ENCODE peak calls at places on chromosomes 1 and 21, in six cellular contexts. A, N, L, T, J and R are unnamed samples. For H3K27me3, the result is how much of the 10 kb centered on the place peaks cover.

GRCh38 chr1:209768354-209768774 is 12.5 kb downstream of the TRAF3IP3 start:
- DNase-seq in T (no peak), L (no peak), A (no peak), J (peak), N (no peak), R (no peak)

GRCh38 chr1:32464191-32464715 is 619 bp upstream of the ZBTB8B start:
- DNase-seq in A (no peak), N (no peak), T (peak), J (no peak), L (no peak), R (no peak)

GRCh38 chr1:8152731-8153702 is 126.9 kb upstream of the ERRFI1 start:
- DNase-seq in T (no peak), N (no peak), A (no peak), L (no peak), J (peak), R (no peak)

GRCh38 chr1:10663668-10664035 is 132.8 kb downstream of the CASZ1 start:
- DNase-seq in L (peak), T (no peak), J (no peak), A (no peak), N (no peak), R (no peak)

GRCh38 chr1:113140588-113141446 is 67.8 kb downstream of the LRIG2 start:
- DNase-seq in N (peak), A (no peak), L (peak), J (peak), T (peak), R (peak)

GRCh38 chr1:182056596-182057366 is 4.7 kb downstream of the ZNF648 start:
- DNase-seq in N (no peak), T (no peak), L (no peak), J (no peak), A (no peak), R (no peak)

GRCh38 chr1:169115891-169116585 is 9.5 kb downstream of the ATP1B1 start:
- DNase-seq in T (no peak), L (peak), J (no peak), N (no peak), A (no peak), R (peak)

GRCh38 chr1:175129182-175129581 is 61.5 kb downstream of the TNN start:
- DNase-seq in N (no peak), J (no peak), T (no peak), L (no peak), A (no peak), R (no peak)

GRCh38 chr21:45498646-45499000 is 43.6 kb downstream of the SLC19A1 start:
- DNase-seq in N (no peak), T (no peak), A (no peak), L (no peak), J (no peak), R (no peak)

GRCh38 chr1:221098462-221099406 is 219.5 kb downstream of the HLX start:
- DNase-seq in A (no peak), N (no peak), T (no peak), L (no peak), J (no peak), R (no peak)

GRCh38 chr21:42234026-42234425 is 15.1 kb downstream of the ABCG1 start:
- DNase-seq in J (no peak), T (no peak), N (no peak), A (no peak), L (no peak), R (no peak)

GRCh38 chr1:31910933-31911332 is 27.2 kb downstream of the PTP4A2 start:
- DNase-seq in A (no peak), L (no peak), J (no peak), N (no peak), T (no peak), R (no peak)

GRCh38 chr1:203328714-203329122 is 22.2 kb downstream of the FMOD start:
- DNase-seq in J (no peak), T (no peak), N (no peak), L (no peak), A (peak), R (no peak)

GRCh38 chr1:180923887-180924286 is 11.2 kb downstream of the KIAA1614 start:
- DNase-seq in J (no peak), A (no peak), T (no peak), L (no peak), N (no peak), R (no peak)

GRCh38 chr1:176785810-176786209 is 322.8 kb downstream of the PAPPA2 start:
- DNase-seq in J (no peak), N (no peak), T (no peak), L (no peak), A (no peak), R (no peak)

GRCh38 chr21:43979654-43980053 is 32.5 kb upstream of the TRAPPC10 start:
- DNase-seq in J (no peak), A (no peak), T (no peak), N (no peak), L (no peak), R (no peak)

GRCh38 chr1:38454749-38455441 is 404.7 kb downstream of the RRAGC start:
- DNase-seq in L (no peak), N (no peak), J (no peak), T (no peak), A (no peak), R (no peak)

GRCh38 chr1:50441183-50441582 is 17.9 kb upstream of the DMRTA2 start:
- DNase-seq in N (no peak), T (no peak), L (no peak), J (no peak), A (no peak), R (no peak)

GRCh38 chr1:241610056-241610815 is 29.9 kb downstream of the CHML start:
- DNase-seq in J (no peak), A (no peak), L (no peak), N (no peak), T (peak), R (no peak)

GRCh38 chr1:159937014-159937750 is 8.2 kb downstream of the IGSF9 start:
- DNase-seq in T (no peak), J (no peak), L (no peak), N (no peak), A (no peak), R (peak)

GRCh38 chr1:924619-925323 is 1.0 kb downstream of the SAMD11 start:
- DNase-seq in L (peak), A (no peak), T (no peak), J (no peak), N (no peak), R (no peak)

GRCh38 chr1:52814465-52814864 is 28.1 kb upstream of the ZYG11A start:
- DNase-seq in L (no peak), T (no peak), J (no peak), N (no peak), A (peak), R (no peak)

GRCh38 chr1:170885551-170885950 is 49.8 kb upstream of the MROH9 start:
- DNase-seq in T (no peak), N (no peak), A (no peak), L (no peak), J (no peak), R (no peak)

DNA sequence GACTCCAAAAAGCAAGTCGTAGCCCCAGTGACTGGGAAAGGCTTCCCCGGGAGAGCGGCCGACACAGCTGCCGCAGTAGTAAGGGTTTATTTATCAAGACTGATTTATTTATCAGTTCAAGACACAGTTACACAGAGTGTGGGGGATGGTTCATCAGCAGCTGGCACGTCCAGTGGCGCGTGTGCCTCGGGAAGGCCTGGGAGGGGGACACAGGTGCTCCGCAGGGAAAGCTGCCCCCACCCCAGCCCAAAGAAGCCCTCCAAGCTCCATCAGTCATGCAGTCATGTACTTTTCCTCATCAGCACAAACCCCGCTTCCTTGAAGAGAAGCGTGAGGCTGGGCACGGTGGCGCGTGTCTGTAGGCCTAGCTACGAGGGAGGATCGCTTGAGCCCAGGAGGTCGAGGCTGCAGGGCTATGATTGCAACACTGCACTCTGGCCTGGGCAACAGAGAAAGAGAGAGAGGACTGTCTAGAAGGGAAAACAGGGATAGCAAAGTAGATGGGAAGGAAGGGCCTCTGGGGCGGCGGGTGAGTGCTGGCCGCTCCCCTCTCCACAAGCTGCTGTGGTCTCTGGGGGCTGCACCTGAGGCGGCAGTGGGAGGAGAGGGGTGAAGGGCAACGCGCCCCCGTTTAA is 53.2 kb downstream of the PRKCZ start:
- DNase-seq in A (no peak), T (no peak), L (peak), N (no peak), J (no peak), R (no peak)
- H3K27me3 ChIP-seq in A (under half), T (under half), L (under half), N (under half), J (under half), R (under half)

GRCh38 chr1:210850556-210850955 is 283.4 kb downstream of the KCNH1 start:
- DNase-seq in A (no peak), T (no peak), N (no peak), J (no peak), L (no peak), R (no peak)
- H3K27me3 ChIP-seq in A (under half), T (under half), N (under half), J (under half), L (under half), R (under half)

GRCh38 chr1:117605164-117605810 is 561 bp upstream of the TENT5C start:
- DNase-seq in N (no peak), T (no peak), A (no peak), J (no peak), L (peak), R (peak)
- H3K27me3 ChIP-seq in N (under half), T (under half), A (under half), J (under half), L (under half), R (under half)

GRCh38 chr1:223423641-223424233 is 30.5 kb downstream of the CCDC185 start:
- DNase-seq in L (no peak), N (no peak), J (no peak), T (no peak), A (no peak), R (no peak)

GRCh38 chr1:223425550-223425949 is 32.3 kb downstream of the CCDC185 start:
- DNase-seq in T (no peak), L (no peak), N (no peak), A (no peak), J (no peak), R (no peak)

GRCh38 chr1:223421676-223422075 is 28.5 kb downstream of the CCDC185 start:
- DNase-seq in N (no peak), T (no peak), A (no peak), L (no peak), J (no peak), R (no peak)

GRCh38 chr1:223421025-223421424 is 27.8 kb downstream of the CCDC185 start:
- DNase-seq in L (no peak), N (no peak), T (no peak), J (no peak), A (no peak), R (no peak)

DNA sequence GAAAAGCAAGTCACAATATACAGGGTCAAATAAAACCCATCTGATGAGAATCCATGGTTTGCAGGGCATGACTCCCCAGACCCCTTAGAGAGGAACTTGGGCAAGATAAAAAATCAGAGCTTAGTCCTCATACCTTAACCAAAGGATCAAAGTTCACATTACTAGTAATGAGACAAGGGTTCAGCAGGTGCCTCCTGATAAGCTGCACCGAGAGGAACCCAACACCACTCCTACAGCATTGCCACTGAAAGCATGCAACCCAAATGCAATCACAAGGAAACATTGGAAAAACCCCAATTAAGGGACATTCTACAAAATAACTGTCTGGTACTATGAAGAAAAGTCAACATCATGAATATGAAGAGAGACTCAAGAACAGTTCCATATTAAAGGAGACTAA is 29.7 kb downstream of the CCDC185 start:
- DNase-seq in N (no peak), J (no peak), L (no peak), A (no peak), T (no peak), R (no peak)
- H3K27me3 ChIP-seq in N (under half), J (under half), L (under half), A (under half), T (under half), R (under half)

DNA sequence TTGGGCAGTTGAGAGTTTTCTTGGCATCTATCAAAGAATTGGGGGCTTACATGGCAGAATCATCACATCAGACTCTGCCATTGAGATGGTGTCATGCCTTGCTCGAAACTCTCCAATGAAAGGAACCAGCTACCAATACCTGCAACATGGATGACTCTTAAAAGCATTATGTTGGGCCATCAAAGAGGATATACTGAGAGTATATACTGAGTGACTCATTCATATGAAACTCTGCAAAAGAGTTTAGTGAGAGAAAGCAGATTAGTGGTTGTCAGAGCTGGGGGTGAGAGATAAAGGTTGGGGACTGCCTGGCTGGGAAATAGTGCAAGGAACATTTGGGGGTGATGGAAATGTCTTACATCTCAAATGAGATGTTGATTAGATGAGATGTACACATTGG is 14.7 kb upstream of the HMGB4 start:
- DNase-seq in J (no peak), L (no peak), N (no peak), T (no peak), A (no peak), R (no peak)
- H3K27me3 ChIP-seq in J (under half), L (under half), N (under half), T (under half), A (under half), R (under half)

GRCh38 chr21:34342476-34342875 is 21.3 kb upstream of the KCNE2 start:
- DNase-seq in N (no peak), A (no peak), L (no peak), T (no peak), J (no peak), R (no peak)

GRCh38 chr21:34343347-34344057 is 20.3 kb upstream of the KCNE2 start:
- DNase-seq in A (no peak), J (no peak), L (no peak), T (no peak), N (no peak), R (no peak)

GRCh38 chr21:34345091-34345871 is 18.5 kb upstream of the KCNE2 start:
- DNase-seq in J (no peak), N (no peak), L (no peak), T (no peak), A (no peak), R (no peak)

GRCh38 chr21:34344584-34344983 is 19.2 kb upstream of the KCNE2 start:
- DNase-seq in T (no peak), J (no peak), L (no peak), N (no peak), A (no peak), R (no peak)

DNA sequence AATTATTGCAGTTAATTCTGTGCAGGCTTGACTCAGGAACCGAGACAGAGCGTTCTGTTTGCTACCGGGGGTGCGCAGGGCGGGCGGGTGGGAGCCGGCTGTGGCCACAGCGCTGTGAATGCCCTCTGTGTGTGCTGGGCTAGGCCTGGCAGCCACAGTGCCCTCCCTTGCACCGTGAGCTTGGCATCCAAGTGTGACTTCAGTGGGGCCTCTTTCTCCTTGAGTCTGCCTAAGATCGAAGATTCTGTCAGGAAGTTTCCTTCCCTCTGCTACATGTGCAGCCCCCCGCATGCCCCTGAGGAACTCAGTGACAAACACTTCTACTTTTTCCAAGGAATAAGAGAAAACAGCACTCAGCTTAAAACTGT is 19.8 kb upstream of the KCNE2 start:
- DNase-seq in L (no peak), A (no peak), J (no peak), T (no peak), N (no peak), R (no peak)
- H3K27me3 ChIP-seq in L (under half), A (under half), J (under half), T (under half), N (under half), R (under half)

DNA sequence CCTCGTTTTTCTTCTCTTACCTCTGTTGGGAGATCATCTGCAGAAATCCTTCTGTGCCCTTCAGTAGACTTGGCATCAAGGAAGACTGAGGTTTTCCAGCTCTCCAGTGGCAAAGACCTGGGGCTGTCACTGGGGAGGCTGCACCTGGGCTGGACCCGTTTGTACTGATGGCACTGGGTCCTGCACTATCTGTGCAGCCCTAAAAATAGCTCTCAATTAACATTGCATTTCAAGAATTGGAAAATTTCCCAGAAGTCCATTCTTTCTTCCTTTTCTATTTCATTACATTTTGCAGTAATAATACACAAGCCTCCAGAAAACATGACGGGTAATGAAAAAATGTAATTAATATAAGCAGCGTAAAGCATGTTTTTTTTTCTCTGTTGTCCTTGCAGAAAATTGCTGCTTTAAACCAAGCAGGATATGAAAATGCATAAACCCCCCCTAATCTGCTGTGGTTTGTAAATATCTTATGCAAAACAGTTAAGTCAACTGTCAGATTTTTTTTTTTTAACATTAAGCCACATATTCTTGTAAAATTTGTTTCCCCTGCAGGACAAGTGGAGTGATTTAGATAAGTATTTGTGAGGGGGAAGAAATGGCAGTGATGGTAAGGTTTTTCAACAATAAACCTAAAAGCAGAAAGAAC is 64.9 kb downstream of the LMO4 start:
- DNase-seq in T (no peak), A (no peak), J (no peak), N (no peak), L (no peak), R (no peak)
- H3K27me3 ChIP-seq in T (under half), A (under half), J (under half), N (under half), L (under half), R (under half)

GRCh38 chr1:147079400-147080012 is 92.8 kb downstream of the PRKAB2 start:
- DNase-seq in J (no peak), L (no peak), T (no peak), A (no peak), N (no peak), R (no peak)
- H3K27me3 ChIP-seq in J (under half), L (half or more), T (half or more), A (half or more), N (under half), R (under half)

GRCh38 chr1:34926156-34926555 is 3.3 kb downstream of the DLGAP3 start:
- DNase-seq in N (no peak), L (no peak), J (no peak), T (no peak), A (no peak), R (no peak)

GRCh38 chr1:34926894-34927293 is 2.6 kb downstream of the DLGAP3 start:
- DNase-seq in T (no peak), N (no peak), J (no peak), A (no peak), L (no peak), R (no peak)

GRCh38 chr1:34923490-34923889 is 6.0 kb downstream of the DLGAP3 start:
- DNase-seq in N (no peak), L (no peak), A (no peak), J (peak), T (no peak), R (no peak)

GRCh38 chr1:34925730-34926129 is 3.7 kb downstream of the DLGAP3 start:
- DNase-seq in N (no peak), A (no peak), T (no peak), L (no peak), J (no peak), R (no peak)

GRCh38 chr1:34924759-34925555 is 4.5 kb downstream of the DLGAP3 start:
- DNase-seq in N (no peak), J (peak), A (no peak), T (peak), L (peak), R (peak)
- H3K27me3 ChIP-seq in N (under half), J (under half), A (under half), T (under half), L (half or more), R (under half)

DNA sequence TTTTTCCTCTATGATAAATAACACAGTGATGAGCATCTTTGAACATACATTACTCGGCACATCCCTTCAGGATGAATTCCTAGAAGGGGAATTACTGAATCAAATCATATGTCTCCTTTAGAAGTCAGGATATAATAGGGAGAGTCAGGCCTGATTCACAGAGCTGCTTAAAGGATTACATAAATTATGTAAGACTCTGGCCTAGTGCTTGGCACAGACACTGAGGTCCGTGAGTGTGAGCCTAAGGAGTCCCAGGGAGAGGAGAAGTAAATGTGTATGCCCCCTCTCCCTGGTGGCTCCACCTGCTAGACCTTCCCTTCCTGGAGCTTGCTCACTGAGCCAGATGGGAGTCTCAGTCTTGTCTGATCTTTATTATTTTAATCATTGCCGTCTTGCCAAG is 8.6 kb upstream of the FOXE3 start:
- DNase-seq in A (no peak), T (no peak), L (no peak), J (no peak), N (no peak), R (no peak)
- H3K27me3 ChIP-seq in A (under half), T (under half), L (under half), J (under half), N (under half), R (under half)